ENCODE peak calls at places on chromosomes 13 and 19, in ten cellular contexts. J is GM12865, D is fibroblast of lung, K is fibroblast of mammary gland, C is WTC11, G is psoas muscle, N is upper lobe of right lung, U is body of pancreas, R is fibroblast of pulmonary artery, M is HCT116. A is an unnamed sample.

GRCh38 chr13:33388254-33388998 is 102.9 kb upstream of the STARD13 start:
- DNase-seq in J (peak), D (no peak), K (no peak), C (no peak), G (no peak), N (no peak), U (no peak), R (no peak), M (peak), A (no peak)

GRCh38 chr19:21482863-21483276 is 22.5 kb upstream of the ZNF429 start:
- DNase-seq in J (peak), D (peak), K (peak), C (peak), G (peak), N (peak), U (peak), R (peak), M (peak), A (peak)

GRCh38 chr13:26025196-26025595 is 26.6 kb downstream of the SHISA2 start:
- DNase-seq in J (no peak), D (no peak), K (no peak), C (peak), G (no peak), N (no peak), U (no peak), R (no peak), M (no peak), A (no peak)

GRCh38 chr13:25911020-25911419 is 140.8 kb downstream of the SHISA2 start:
- DNase-seq in J (no peak), D (no peak), K (no peak), C (peak), G (no peak), N (no peak), U (no peak), R (no peak), M (no peak), A (no peak)

GRCh38 chr19:55373993-55374757 is 2.5 kb upstream of the TMEM190 start:
- DNase-seq in J (no peak), D (peak), K (peak), C (no peak), G (no peak), N (no peak), U (no peak), R (peak), M (no peak), A (no peak)

GRCh38 chr19:45306522-45307027 is 16.1 kb downstream of the CKM start:
- DNase-seq in J (no peak), D (no peak), K (no peak), C (peak), G (no peak), N (no peak), U (no peak), R (no peak), M (no peak), A (no peak)

GRCh38 chr13:98325724-98326123 is 148.7 kb upstream of the RNF113B start:
- DNase-seq in J (no peak), D (no peak), K (no peak), C (no peak), G (no peak), N (no peak), U (no peak), R (no peak), M (no peak), A (no peak)

GRCh38 chr19:33883869-33884519 is 87.3 kb downstream of the KCTD15 start:
- DNase-seq in J (peak), D (no peak), K (no peak), C (peak), G (no peak), N (no peak), U (peak), R (peak), M (no peak), A (peak)

GRCh38 chr19:10116085-10116865 is 3.4 kb downstream of the EIF3G start:
- DNase-seq in J (no peak), D (no peak), K (no peak), C (no peak), G (peak), N (no peak), U (no peak), R (no peak), M (no peak), A (no peak)

GRCh38 chr13:73440296-73440895 is 381.6 kb downstream of the KLF5 start:
- DNase-seq in J (no peak), D (no peak), K (peak), C (peak), G (no peak), N (no peak), U (no peak), R (peak), M (peak), A (peak)

GRCh38 chr13:25377244-25377962 is 5.6 kb downstream of the ATP8A2 start:
- DNase-seq in J (no peak), D (no peak), K (no peak), C (no peak), G (no peak), N (no peak), U (no peak), R (no peak), M (no peak), A (no peak)

DNA sequence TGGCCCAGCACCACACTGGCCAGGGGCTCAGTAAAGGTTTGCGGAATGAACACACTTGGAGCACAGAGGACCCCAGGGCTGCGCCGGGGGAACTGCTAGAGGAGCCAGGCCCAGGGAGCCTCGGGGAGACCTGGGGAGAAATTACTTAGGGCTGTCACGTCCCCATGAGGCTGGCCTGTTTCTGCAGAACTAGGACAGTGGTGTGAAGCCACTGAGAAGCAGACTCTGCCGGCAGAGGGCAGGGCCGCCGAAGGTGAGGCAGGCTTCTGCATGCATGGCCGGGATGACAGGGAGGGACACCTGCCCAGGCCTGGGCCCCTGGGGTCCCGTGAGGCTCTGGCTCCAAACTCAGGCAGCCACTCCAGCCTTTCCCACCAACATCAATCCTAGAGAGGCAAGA is 26.4 kb downstream of the ELAVL1 start:
- DNase-seq in J (no peak), D (no peak), K (no peak), C (no peak), G (peak), N (no peak), U (no peak), R (no peak), M (no peak), A (no peak)
- TF ChIP-seq CTCF in J (no peak), D (no peak), K (no peak), C (no peak), G (no peak), N (no peak), U (no peak), R (no peak), M (no peak), A (no peak)

GRCh38 chr13:113661506-113661905 is 3.5 kb upstream of the ATP4B start:
- DNase-seq in J (no peak), D (no peak), K (no peak), C (no peak), G (no peak), N (no peak), U (no peak), R (no peak), M (no peak), A (no peak)

GRCh38 chr13:113658836-113659235 is 838 bp upstream of the ATP4B start:
- DNase-seq in J (no peak), D (no peak), K (no peak), C (no peak), G (peak), N (peak), U (peak), R (no peak), M (no peak), A (no peak)

GRCh38 chr13:113657851-113658741 is at the start of gene ATP4B:
- DNase-seq in J (no peak), D (no peak), K (no peak), C (peak), G (peak), N (no peak), U (peak), R (no peak), M (no peak), A (no peak)

GRCh38 chr13:113660066-113660465 is 2.1 kb upstream of the ATP4B start:
- DNase-seq in J (no peak), D (no peak), K (no peak), C (no peak), G (no peak), N (no peak), U (peak), R (no peak), M (no peak), A (no peak)

GRCh38 chr13:113659337-113659736 is 1.3 kb upstream of the ATP4B start:
- DNase-seq in J (no peak), D (no peak), K (no peak), C (no peak), G (no peak), N (no peak), U (no peak), R (no peak), M (no peak), A (no peak)
- TF ChIP-seq CTCF in J (no peak), D (no peak), K (no peak), C (no peak), G (no peak), N (no peak), U (no peak), R (no peak), M (no peak), A (no peak)

GRCh38 chr13:103537616-103538015 is 471.4 kb upstream of the SLC10A2 start:
- DNase-seq in J (no peak), D (no peak), K (no peak), C (no peak), G (no peak), N (no peak), U (no peak), R (no peak), M (no peak), A (no peak)

GRCh38 chr13:103539721-103540120 is 473.5 kb upstream of the SLC10A2 start:
- DNase-seq in J (no peak), D (no peak), K (no peak), C (no peak), G (no peak), N (no peak), U (no peak), R (no peak), M (no peak), A (no peak)

GRCh38 chr13:103542648-103543047 is 476.4 kb upstream of the SLC10A2 start:
- DNase-seq in J (no peak), D (no peak), K (no peak), C (no peak), G (no peak), N (no peak), U (no peak), R (no peak), M (no peak), A (no peak)

GRCh38 chr13:103540394-103540793 is 474.2 kb upstream of the SLC10A2 start:
- DNase-seq in J (no peak), D (no peak), K (no peak), C (no peak), G (no peak), N (no peak), U (no peak), R (no peak), M (no peak), A (no peak)

DNA sequence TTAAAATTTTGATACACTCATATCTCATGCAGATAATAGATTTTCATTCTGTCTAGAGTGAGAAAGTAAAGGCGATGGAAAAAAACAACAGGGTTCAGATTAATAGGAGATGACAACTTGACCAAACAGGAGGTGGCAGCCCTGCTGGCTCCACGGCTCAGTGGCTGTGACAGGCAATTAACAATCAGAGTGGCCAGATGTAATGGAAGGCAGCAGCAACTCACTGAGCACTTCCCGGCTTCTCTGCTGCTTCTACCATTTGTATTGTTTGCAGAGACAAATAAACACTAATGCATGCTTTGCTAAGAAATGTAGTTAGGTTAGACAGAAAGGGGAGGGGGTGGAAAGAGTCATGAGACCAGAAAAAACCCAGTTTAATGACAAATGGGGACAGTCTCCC is 473.0 kb upstream of the SLC10A2 start:
- DNase-seq in J (no peak), D (no peak), K (no peak), C (peak), G (no peak), N (peak), U (no peak), R (no peak), M (no peak), A (peak)
- TF ChIP-seq CTCF in J (no peak), D (no peak), K (no peak), C (no peak), G (no peak), N (no peak), U (no peak), R (no peak), M (no peak), A (no peak)

GRCh38 chr19:19226204-19226603 is 14.4 kb downstream of the NCAN start:
- DNase-seq in J (no peak), D (no peak), K (no peak), C (no peak), G (no peak), N (no peak), U (no peak), R (no peak), M (no peak), A (no peak)
- TF ChIP-seq CTCF in J (no peak), D (no peak), K (no peak), C (no peak), G (no peak), N (no peak), U (no peak), R (no peak), M (no peak), A (no peak)

GRCh38 chr19:7861619-7862412 is 12.4 kb downstream of the PRR36 start:
- DNase-seq in J (no peak), D (no peak), K (no peak), C (peak), G (peak), N (no peak), U (no peak), R (no peak), M (no peak), A (no peak)
- TF ChIP-seq CTCF in J (peak), D (no peak), K (no peak), C (peak), G (no peak), N (no peak), U (no peak), R (no peak), M (no peak), A (peak)

DNA sequence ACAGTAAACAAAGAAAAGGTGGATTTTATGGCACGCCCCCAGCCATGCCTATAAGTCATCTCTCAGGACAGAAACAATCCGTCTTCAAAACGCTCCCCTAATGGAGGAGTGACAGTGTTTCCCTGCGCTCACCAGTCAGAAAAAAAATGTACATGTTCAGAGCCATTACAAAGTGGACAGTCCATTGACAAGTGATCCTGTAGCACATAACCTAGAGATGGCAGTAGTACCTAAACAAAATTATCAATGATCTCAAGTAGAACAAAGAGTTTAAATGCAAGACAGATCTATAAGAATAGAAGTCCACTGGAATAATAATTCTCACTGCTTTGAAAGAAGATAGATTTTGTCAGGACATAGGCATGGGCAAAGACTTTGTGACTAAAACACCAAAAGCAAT is 891.6 kb upstream of the MIR17HG start:
- DNase-seq in J (no peak), D (peak), K (peak), C (no peak), G (no peak), N (no peak), U (no peak), R (peak), M (no peak), A (no peak)
- TF ChIP-seq CTCF in J (no peak), D (no peak), K (no peak), C (no peak), G (no peak), N (no peak), U (no peak), R (no peak), M (no peak), A (no peak)